ENCODE peak calls at places on chromosomes 5 and 9, in six cellular contexts. G is HCT116, T is HepG2, I is H1, Y is SK-N-SH, J is K562. L is an unnamed sample.

GRCh38 chr9:127347831-127348699 is 48.9 kb upstream of the SLC2A8 start:
- DNase-seq in J (no peak), G (no peak), I (no peak), Y (peak), T (peak), L (peak)

GRCh38 chr5:3684771-3685354 is 89.2 kb downstream of the IRX1 start:
- DNase-seq in I (no peak), Y (no peak), J (no peak), T (no peak), G (no peak), L (no peak)

GRCh38 chr5:103347729-103348128 is 89.2 kb downstream of the MACIR start:
- DNase-seq in T (peak), J (no peak), G (no peak), Y (no peak), I (no peak), L (no peak)

GRCh38 chr9:116288658-116289057 is 135.1 kb downstream of the PAPPA start:
- DNase-seq in Y (no peak), J (peak), G (no peak), T (no peak), I (no peak), L (no peak)

GRCh38 chr5:79834420-79835219 is 145.0 kb downstream of the CMYA5 start:
- DNase-seq in T (no peak), J (no peak), I (no peak), Y (no peak), G (no peak), L (no peak)

GRCh38 chr9:137021979-137022619 is 5.9 kb downstream of the ABCA2 start:
- DNase-seq in I (peak), T (peak), J (peak), Y (peak), G (peak), L (peak)

GRCh38 chr5:167964529-167964928 is 326.9 kb upstream of the WWC1 start:
- DNase-seq in G (no peak), I (no peak), T (no peak), J (no peak), Y (peak), L (peak)

GRCh38 chr9:14565352-14565956 is 127.8 kb downstream of the ZDHHC21 start:
- DNase-seq in I (no peak), T (no peak), Y (no peak), J (peak), G (no peak), L (no peak)

GRCh38 chr5:3740546-3741371 is 145.1 kb downstream of the IRX1 start:
- DNase-seq in Y (no peak), J (no peak), G (no peak), I (no peak), T (no peak), L (no peak)

GRCh38 chr9:120869726-120870125 is 7.3 kb downstream of the PHF19 start:
- DNase-seq in Y (no peak), I (no peak), T (no peak), G (no peak), J (no peak), L (no peak)

GRCh38 chr5:5350101-5350500 is 72.4 kb upstream of the ICE1 start:
- DNase-seq in J (peak), Y (no peak), T (peak), I (no peak), G (no peak), L (no peak)

GRCh38 chr5:18333841-18334240 is 699.6 kb downstream of the TAF11L14 start:
- DNase-seq in J (no peak), G (no peak), I (no peak), T (no peak), Y (no peak), L (no peak)

GRCh38 chr9:22008662-22009562 is at the start of gene CDKN2B:
- DNase-seq in Y (peak), T (peak), G (peak), J (no peak), I (no peak), L (peak)

GRCh38 chr5:148844433-148845279 is 18.2 kb downstream of the ADRB2 start:
- DNase-seq in T (no peak), Y (no peak), G (no peak), I (no peak), J (no peak), L (no peak)

GRCh38 chr5:73797142-73797530 is 171.1 kb downstream of the ARHGEF28 start:
- DNase-seq in G (no peak), J (no peak), I (no peak), Y (no peak), T (no peak), L (no peak)

GRCh38 chr9:77663754-77664153 is 15.6 kb upstream of the GNA14 start:
- DNase-seq in I (no peak), J (no peak), G (no peak), Y (peak), T (no peak), L (peak)

GRCh38 chr5:159340511-159340910 is 10.2 kb upstream of the IL12B start:
- DNase-seq in T (no peak), J (no peak), G (no peak), I (no peak), Y (no peak), L (no peak)

GRCh38 chr5:169511708-169512107 is 71.9 kb upstream of the SPDL1 start:
- DNase-seq in Y (no peak), T (no peak), I (no peak), G (no peak), J (no peak), L (no peak)

GRCh38 chr9:122168356-122168755 is 8.6 kb downstream of the MORN5 start:
- DNase-seq in G (no peak), J (no peak), T (no peak), Y (no peak), I (no peak), L (no peak)

GRCh38 chr5:173629628-173630027 is 13.2 kb upstream of the BOD1 start:
- DNase-seq in G (no peak), Y (peak), J (peak), I (peak), T (no peak), L (no peak)

GRCh38 chr9:84371737-84372136 is 31.2 kb upstream of the SLC28A3 start:
- DNase-seq in J (no peak), Y (no peak), G (no peak), I (no peak), T (peak), L (no peak)

GRCh38 chr9:110626109-110626829 is 42.3 kb upstream of the MUSK start:
- DNase-seq in Y (no peak), J (no peak), I (no peak), G (no peak), T (no peak), L (no peak)
- TF ChIP-seq JUND in Y (no peak), J (no peak), I (no peak), G (no peak), T (no peak), L (no peak)

GRCh38 chr5:40171971-40172370 is 507.7 kb upstream of the PTGER4 start:
- DNase-seq in Y (no peak), I (no peak), J (no peak), T (no peak), G (no peak), L (no peak)
- TF ChIP-seq JUND in Y (no peak), I (no peak), J (no peak), T (no peak), G (no peak), L (no peak)

GRCh38 chr9:96020300-96020821 is 144.9 kb downstream of the ERCC6L2 start:
- DNase-seq in T (no peak), G (no peak), J (no peak), I (no peak), Y (no peak), L (no peak)

GRCh38 chr9:96015876-96016686 is 140.6 kb downstream of the ERCC6L2 start:
- DNase-seq in J (no peak), Y (no peak), T (no peak), G (no peak), I (no peak), L (no peak)

GRCh38 chr9:96021616-96022444 is 146.3 kb downstream of the ERCC6L2 start:
- DNase-seq in T (no peak), G (no peak), Y (peak), I (no peak), J (no peak), L (no peak)

GRCh38 chr9:96022445-96023031 is 147.0 kb downstream of the ERCC6L2 start:
- DNase-seq in Y (peak), J (peak), I (peak), T (no peak), G (no peak), L (no peak)

DNA sequence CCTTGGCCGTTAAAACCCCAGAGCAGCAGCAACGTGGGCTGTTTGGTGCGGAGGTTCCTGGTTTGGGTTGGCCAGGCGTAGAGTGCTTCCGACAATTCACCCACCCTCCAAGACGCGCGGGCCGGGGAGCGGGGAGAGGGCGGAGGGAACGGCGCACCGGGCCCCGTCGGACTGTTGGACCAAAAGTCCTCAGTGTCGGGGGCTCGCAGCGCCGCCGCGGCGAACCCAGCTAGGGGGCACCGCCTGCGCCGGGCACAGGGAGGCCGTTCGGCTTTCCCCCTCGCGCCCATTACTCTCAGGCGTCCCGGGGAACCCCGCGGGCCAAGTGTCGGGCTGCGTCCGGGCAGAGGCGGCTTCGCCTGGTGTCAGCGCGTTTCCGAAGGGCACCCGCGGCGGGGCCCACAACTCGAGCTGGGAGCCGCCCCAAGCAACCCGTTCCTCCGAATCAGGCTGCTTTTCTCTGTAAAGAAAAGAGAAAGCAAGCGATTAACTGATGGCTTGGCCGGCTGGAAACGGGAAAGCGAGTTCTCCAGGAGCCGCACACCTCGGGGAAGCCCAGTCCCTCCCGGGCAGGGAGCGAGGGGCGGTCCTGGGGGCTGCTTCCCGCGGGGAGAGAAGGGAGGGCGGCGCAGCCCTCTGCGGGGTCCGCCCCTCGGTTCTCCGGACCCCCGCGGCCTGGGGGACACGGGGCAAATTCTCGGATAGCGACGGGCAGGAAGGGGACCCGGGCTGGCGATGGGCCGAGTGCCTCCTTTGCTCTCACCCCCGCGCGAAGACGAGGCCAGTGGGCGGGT is 145.5 kb downstream of the ERCC6L2 start:
- DNase-seq in I (no peak), Y (peak), T (no peak), G (no peak), J (no peak), L (no peak)
- TF ChIP-seq JUND in I (no peak), Y (no peak), T (no peak), G (no peak), J (no peak), L (no peak)

DNA sequence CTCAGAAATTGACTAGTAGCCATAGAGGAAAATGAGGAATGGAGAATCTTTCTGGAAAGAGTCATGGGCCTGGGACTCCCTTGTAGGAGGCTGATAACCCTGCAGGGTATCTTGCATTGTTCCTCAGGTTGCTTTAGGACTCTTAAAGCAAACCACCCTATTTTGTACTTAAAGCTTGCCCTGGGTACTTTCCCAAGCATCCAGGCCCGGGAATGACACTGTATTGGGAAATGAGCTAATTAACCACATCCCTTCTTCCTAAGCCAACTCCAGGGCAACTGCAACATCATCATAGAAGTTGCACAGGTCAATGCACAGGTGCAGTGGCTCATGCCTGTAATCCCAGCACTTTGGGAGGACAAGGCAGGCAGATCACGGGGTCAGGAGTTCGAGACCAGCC is 55.9 kb downstream of the UGCG start:
- DNase-seq in I (no peak), T (no peak), G (no peak), J (no peak), Y (no peak), L (no peak)
- TF ChIP-seq JUND in I (no peak), T (no peak), G (no peak), J (no peak), Y (no peak), L (no peak)

L was measured in T47D.